ENCODE peak calls at places on chromosomes 4 and X, in six cellular contexts. W, A, K, O, L and I are unnamed samples.

GRCh38 chrX:96791559-96791958 is 92.1 kb upstream of the RPA4 start:
- DNase-seq in K (no peak), L (no peak), W (no peak), A (no peak), O (no peak), I (no peak)

GRCh38 chrX:155967653-155968052 is 29.8 kb upstream of the IL9R start:
- DNase-seq in W (no peak), K (no peak), L (no peak), A (no peak), O (no peak), I (no peak)

GRCh38 chrX:101595739-101596419 is 21.9 kb downstream of the ARMCX6 start:
- DNase-seq in A (no peak), L (peak; percentile 12), K (peak; percentile 17), O (peak; percentile 62), W (peak; percentile 52), I (peak; percentile 26)

GRCh38 chr4:126778348-126778747 is 854.4 kb upstream of the INTU start:
- DNase-seq in W (no peak), L (no peak), K (no peak), O (no peak), A (no peak), I (peak; percentile 35)

GRCh38 chr4:22372958-22373357 is 142.9 kb downstream of the ADGRA3 start:
- DNase-seq in O (no peak), A (no peak), K (no peak), L (no peak), W (no peak), I (no peak)

GRCh38 chrX:63354484-63354883 is 3.4 kb upstream of the SPIN4 start:
- DNase-seq in W (no peak), O (no peak), L (no peak), K (no peak), A (no peak), I (no peak)

GRCh38 chr4:59091376-59092142 is 1981.4 kb upstream of the IGFBP7 start:
- DNase-seq in A (no peak), O (no peak), L (no peak), K (no peak), W (no peak), I (no peak)

GRCh38 chrX:45668686-45669443 is 468.2 kb upstream of the DIPK2B start:
- DNase-seq in K (no peak), W (no peak), O (no peak), A (no peak), L (no peak), I (no peak)

GRCh38 chr4:94446386-94446785 is 5.4 kb upstream of the PDLIM5 start:
- DNase-seq in K (no peak), O (no peak), A (no peak), L (no peak), W (no peak), I (no peak)

GRCh38 chrX:77342028-77342427 is 105.2 kb upstream of the FGF16 start:
- DNase-seq in W (no peak), O (no peak), A (no peak), L (no peak), K (no peak), I (no peak)

GRCh38 chr4:182248295-182248694 is 5.1 kb downstream of the TENM3 start:
- DNase-seq in A (no peak), L (no peak), K (no peak), W (no peak), O (no peak), I (no peak)

GRCh38 chr4:33649015-33649414 is 2595.3 kb downstream of the ARAP2 start:
- DNase-seq in L (no peak), K (no peak), W (no peak), O (no peak), A (no peak), I (peak; percentile 5)

GRCh38 chrX:68061206-68061535 is 372.1 kb downstream of the OPHN1 start:
- DNase-seq in K (no peak), W (no peak), A (no peak), O (no peak), L (no peak), I (no peak)

GRCh38 chrX:68059469-68059868 is 373.8 kb downstream of the OPHN1 start:
- DNase-seq in O (no peak), A (no peak), W (no peak), L (no peak), K (no peak), I (no peak)

GRCh38 chrX:68060506-68061205 is 372.6 kb downstream of the OPHN1 start:
- DNase-seq in L (no peak), K (no peak), O (no peak), W (no peak), A (no peak), I (no peak)
- TF ChIP-seq GABPA in L (no peak), K (no peak), O (no peak), W (no peak), A (no peak), I (no peak)

GRCh38 chrX:2967998-2968909 is 38.1 kb upstream of the ARSH start:
- DNase-seq in O (no peak), L (no peak), K (no peak), W (no peak), A (no peak), I (no peak)
- TF ChIP-seq GABPA in O (no peak), L (no peak), K (no peak), W (no peak), A (no peak), I (no peak)

DNA sequence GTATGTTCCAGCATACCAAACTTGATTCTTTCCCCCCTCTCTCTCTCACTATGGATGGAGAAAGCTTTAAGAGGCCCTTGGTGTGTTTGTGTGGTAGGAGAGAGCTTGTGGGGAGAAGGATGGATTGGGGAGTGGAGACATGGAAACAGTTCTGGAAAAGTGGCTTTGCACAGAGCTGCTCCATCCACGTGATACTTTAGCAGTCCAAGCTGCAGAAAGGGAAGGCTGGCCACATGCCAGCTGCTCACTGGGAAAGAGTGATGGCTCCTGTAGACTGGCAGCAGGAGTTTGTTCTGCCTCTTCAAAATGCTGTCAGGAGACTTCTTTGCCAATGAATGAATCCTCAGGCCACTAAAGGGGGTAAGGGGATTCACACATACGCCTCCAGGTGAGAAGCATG is 21.7 kb upstream of the SEC24B start:
- DNase-seq in K (no peak), O (no peak), W (no peak), A (no peak), L (no peak), I (no peak)
- TF ChIP-seq GABPA in K (no peak), O (no peak), W (no peak), A (no peak), L (no peak), I (no peak)

GRCh38 chr4:48509543-48509942 is 19.5 kb downstream of the ZAR1 start:
- DNase-seq in A (no peak), O (no peak), W (no peak), K (no peak), L (no peak), I (no peak)
- TF ChIP-seq GABPA in A (no peak), O (no peak), W (no peak), K (no peak), L (no peak), I (no peak)

GRCh38 chr4:139521764-139522373 is 34.1 kb downstream of the SETD7 start:
- DNase-seq in K (no peak), O (peak; percentile 27), L (no peak), W (no peak), A (no peak), I (no peak)

GRCh38 chr4:139525414-139525813 is 30.6 kb downstream of the SETD7 start:
- DNase-seq in L (no peak), A (no peak), O (peak; percentile 23), K (no peak), W (no peak), I (no peak)

GRCh38 chr4:139524062-139524631 is 31.9 kb downstream of the SETD7 start:
- DNase-seq in L (no peak), A (no peak), O (no peak), K (no peak), W (no peak), I (no peak)

GRCh38 chr4:139522457-139522856 is 33.6 kb downstream of the SETD7 start:
- DNase-seq in A (no peak), K (peak; percentile 5), W (no peak), O (no peak), L (no peak), I (no peak)

DNA sequence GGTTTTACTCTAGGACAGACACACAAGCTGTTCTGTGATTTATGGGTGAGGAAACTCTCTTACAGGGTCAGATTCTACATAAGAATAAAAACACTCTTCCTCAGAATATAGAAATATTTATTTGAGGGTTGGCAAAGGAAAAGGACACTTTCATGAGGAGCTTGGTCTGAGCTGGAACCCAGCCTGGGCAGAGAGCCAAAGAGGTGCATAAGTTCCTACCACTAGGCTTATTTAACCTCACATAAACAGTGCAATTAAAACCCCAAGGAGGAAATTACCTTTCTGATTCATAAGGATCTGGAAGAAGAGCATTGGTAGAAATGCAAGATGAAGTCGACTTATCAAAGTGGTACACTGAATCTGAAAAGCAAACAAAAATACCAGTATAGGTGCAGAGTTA is 32.9 kb downstream of the SETD7 start:
- DNase-seq in O (no peak), W (no peak), A (no peak), K (no peak), L (no peak), I (no peak)
- TF ChIP-seq GABPA in O (no peak), W (no peak), A (no peak), K (no peak), L (no peak), I (no peak)

DNA sequence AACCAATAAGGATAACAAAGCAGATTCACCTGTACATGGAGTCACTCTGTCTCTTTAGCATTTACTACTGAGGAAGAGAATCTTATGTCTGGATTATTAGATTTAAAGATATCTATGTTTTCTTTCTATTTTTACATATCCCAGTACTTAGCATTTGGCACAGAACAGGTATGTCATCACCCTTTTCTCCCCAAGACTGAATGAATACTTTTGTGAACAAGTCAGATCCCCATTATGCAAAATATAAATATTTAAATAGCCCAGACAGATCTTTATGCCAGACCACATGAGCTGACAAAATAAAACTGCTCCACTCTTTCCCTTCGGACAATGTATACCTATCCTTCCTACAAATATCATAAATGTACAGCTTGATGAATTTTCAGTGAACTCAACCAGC is 94.5 kb downstream of the CASK start:
- DNase-seq in W (no peak), A (no peak), L (no peak), K (no peak), O (no peak), I (no peak)
- TF ChIP-seq GABPA in W (no peak), A (no peak), L (no peak), K (no peak), O (no peak), I (no peak)

GRCh38 chr4:47791978-47792377 is 45.9 kb downstream of the CORIN start:
- DNase-seq in L (no peak), O (no peak), W (no peak), A (no peak), K (no peak), I (no peak)
- TF ChIP-seq GABPA in L (no peak), O (no peak), W (no peak), A (no peak), K (no peak), I (no peak)

GRCh38 chr4:175674219-175674618 is 137.8 kb downstream of the GPM6A start:
- DNase-seq in A (no peak), O (no peak), L (no peak), K (no peak), W (no peak), I (no peak)
- TF ChIP-seq GABPA in A (no peak), O (no peak), L (no peak), K (no peak), W (no peak), I (no peak)